ENCODE peak calls at places on chromosome 9, in six cellular contexts. Q, L, X, N, Z and K are unnamed samples.
A peak's percentile ranks its signal among the peaks of the same experiment; 100 is the strongest.

GRCh38 chr9:88892729-88893128 is 98.5 kb upstream of the S1PR3 start:
- DNase-seq in N (no peak), Q (no peak), X (no peak), Z (no peak), L (no peak), K (no peak)

GRCh38 chr9:104263942-104264341 is 169.8 kb downstream of the SMC2 start:
- DNase-seq in Q (no peak), X (no peak), L (no peak), N (no peak), Z (no peak), K (no peak)

GRCh38 chr9:109411069-109411761 is 86.9 kb downstream of the PTPN3 start:
- DNase-seq in Q (no peak), L (no peak), X (no peak), Z (no peak), N (peak; percentile 68), K (no peak)

GRCh38 chr9:5265939-5266338 is 34.7 kb downstream of the INSL4 start:
- DNase-seq in L (no peak), Q (peak; percentile 4), Z (no peak), N (no peak), X (no peak), K (no peak)

GRCh38 chr9:35481347-35481975 is 8.4 kb upstream of the RUSC2 start:
- DNase-seq in Q (peak; percentile 55), Z (peak; percentile 87), L (no peak), N (peak; percentile 36), X (no peak), K (no peak)

GRCh38 chr9:92648447-92649406 is 21.2 kb downstream of the IPPK start:
- DNase-seq in L (no peak), N (no peak), Z (no peak), X (no peak), Q (no peak), K (no peak)

GRCh38 chr9:38235244-38235643 is 157.3 kb upstream of the ALDH1B1 start:
- DNase-seq in Q (no peak), L (no peak), N (no peak), X (no peak), Z (no peak), K (no peak)

GRCh38 chr9:28909526-28909925 is 1336.2 kb upstream of the C9orf72 start:
- DNase-seq in L (no peak), X (no peak), Q (no peak), N (no peak), Z (no peak), K (no peak)

GRCh38 chr9:132007371-132007701 is 72.3 kb downstream of the MED27 start:
- DNase-seq in Z (no peak), N (no peak), X (no peak), Q (no peak), L (no peak), K (no peak)

GRCh38 chr9:113796651-113797426 is 79.3 kb upstream of the ZNF618 start:
- DNase-seq in X (no peak), Q (no peak), L (no peak), N (no peak), Z (no peak), K (no peak)

GRCh38 chr9:23492126-23493002 is 333.7 kb downstream of the ELAVL2 start:
- DNase-seq in L (no peak), Q (peak; percentile 27), Z (peak; percentile 30), N (peak; percentile 6), X (no peak), K (no peak)

GRCh38 chr9:136267261-136268111 is 21.9 kb upstream of the QSOX2 start:
- DNase-seq in N (peak; percentile 99), Z (peak; percentile 89), Q (peak; percentile 93), X (peak; percentile 78), L (peak; percentile 75), K (no peak)

GRCh38 chr9:32385885-32386283 is 1.4 kb downstream of the ACO1 start:
- DNase-seq in L (no peak), X (no peak), N (no peak), Z (no peak), Q (no peak), K (no peak)